ENCODE peak calls at places on chromosome 9, in four cellular contexts. Z is upper lobe of right lung, K is A549, H is fibroblast of the aortic adventitia. F is an unnamed sample.

GRCh38 chr9:135310134-135310533 is 169.4 kb upstream of the PPP1R26 start:
- DNase-seq in Z (no peak), K (no peak), H (no peak), F (no peak)

GRCh38 chr9:21770877-21771560 is 31.4 kb upstream of the MTAP start:
- DNase-seq in Z (no peak), K (no peak), H (peak; percentile 94), F (peak; percentile 90)

GRCh38 chr9:128218518-128219389 is 15.6 kb downstream of the DNM1 start:
- DNase-seq in Z (peak; percentile 98), K (peak; percentile 96), H (peak; percentile 68), F (peak; percentile 85)

GRCh38 chr9:89505795-89506385 is 8.0 kb upstream of the SEMA4D start:
- DNase-seq in Z (no peak), K (no peak), H (no peak), F (peak; percentile 7)

GRCh38 chr9:91825422-91825821 is 124.6 kb downstream of the ROR2 start:
- DNase-seq in Z (no peak), K (no peak), H (peak; percentile 55), F (peak; percentile 73)

GRCh38 chr9:79189511-79189924 is 382.2 kb upstream of the TLE4 start:
- DNase-seq in Z (no peak), K (no peak), H (peak; percentile 93), F (peak; percentile 53)

GRCh38 chr9:136655244-136656225 is 7.2 kb upstream of the EGFL7 start:
- DNase-seq in Z (peak; percentile 69), K (no peak), H (no peak), F (peak; percentile 75)

GRCh38 chr9:33350310-33350709 is 52.1 kb downstream of the AQP7 start:
- DNase-seq in Z (no peak), K (peak; percentile 50), H (peak; percentile 88), F (peak; percentile 81)

GRCh38 chr9:89619019-89619418 is 14.2 kb downstream of the GADD45G start:
- DNase-seq in Z (no peak), K (no peak), H (no peak), F (no peak)

GRCh38 chr9:100700689-100701318 is 122.9 kb downstream of the CAVIN4 start:
- DNase-seq in Z (no peak), K (peak; percentile 20), H (peak; percentile 2), F (peak; percentile 8)

GRCh38 chr9:75941066-75941465 is 50.6 kb downstream of the PCSK5 start:
- DNase-seq in Z (no peak), K (no peak), H (peak; percentile 24), F (no peak)

GRCh38 chr9:20642045-20642444 is 19.7 kb upstream of the MLLT3 start:
- DNase-seq in Z (no peak), K (no peak), H (no peak), F (no peak)

GRCh38 chr9:18331808-18332209 is 142.1 kb upstream of the ADAMTSL1 start:
- DNase-seq in Z (no peak), K (no peak), H (peak; percentile 76), F (peak; percentile 56)

GRCh38 chr9:114452219-114453169 is 52.8 kb downstream of the WHRN start:
- DNase-seq in Z (peak; percentile 62), K (no peak), H (no peak), F (peak; percentile 11)

GRCh38 chr9:70614786-70615565 is 200.5 kb upstream of the KLF9 start:
- DNase-seq in Z (no peak), K (no peak), H (no peak), F (no peak)

GRCh38 chr9:76962732-76963131 is 56.7 kb upstream of the FOXB2 start:
- DNase-seq in Z (no peak), K (no peak), H (no peak), F (no peak)

GRCh38 chr9:126957687-126958053 is 43.1 kb downstream of the RALGPS1 start:
- DNase-seq in Z (no peak), K (no peak), H (peak; percentile 45), F (peak; percentile 8)

GRCh38 chr9:3835393-3835792 is 309.6 kb upstream of the RFX3 start:
- DNase-seq in Z (no peak), K (no peak), H (no peak), F (no peak)

GRCh38 chr9:13266172-13266571 is 13.3 kb downstream of the MPDZ start:
- DNase-seq in Z (no peak), K (no peak), H (peak; percentile 85), F (peak; percentile 91)

GRCh38 chr9:114286146-114286679 is 36.7 kb upstream of the ORM1 start:
- DNase-seq in Z (peak; percentile 21), K (no peak), H (no peak), F (no peak)

GRCh38 chr9:79581794-79582193 is 10.0 kb downstream of the TLE4 start:
- DNase-seq in Z (no peak), K (no peak), H (peak; percentile 60), F (peak; percentile 72)

GRCh38 chr9:77793909-77794308 is 145.8 kb upstream of the GNA14 start:
- DNase-seq in Z (no peak), K (no peak), H (peak; percentile 56), F (peak; percentile 60)

GRCh38 chr9:2559212-2560152 is 62.1 kb upstream of the VLDLR start:
- DNase-seq in Z (no peak), K (peak; percentile 28), H (peak; percentile 99), F (peak; percentile 98)

GRCh38 chr9:19985081-19985480 is 196.2 kb upstream of the SLC24A2 start:
- DNase-seq in Z (no peak), K (no peak), H (no peak), F (no peak)

GRCh38 chr9:130287736-130288135 is 22.2 kb downstream of the HMCN2 start:
- DNase-seq in Z (peak; percentile 20), K (no peak), H (no peak), F (no peak)

GRCh38 chr9:89919171-89919681 is 314.4 kb downstream of the GADD45G start:
- DNase-seq in Z (no peak), K (no peak), H (no peak), F (peak; percentile 8)

GRCh38 chr9:88747768-88748167 is 212.8 kb downstream of the NXNL2 start:
- DNase-seq in Z (no peak), K (peak; percentile 29), H (peak; percentile 94), F (peak; percentile 92)

GRCh38 chr9:115680226-115680625 is 473.4 kb upstream of the PAPPA start:
- DNase-seq in Z (no peak), K (no peak), H (peak; percentile 52), F (peak; percentile 60)

DNA sequence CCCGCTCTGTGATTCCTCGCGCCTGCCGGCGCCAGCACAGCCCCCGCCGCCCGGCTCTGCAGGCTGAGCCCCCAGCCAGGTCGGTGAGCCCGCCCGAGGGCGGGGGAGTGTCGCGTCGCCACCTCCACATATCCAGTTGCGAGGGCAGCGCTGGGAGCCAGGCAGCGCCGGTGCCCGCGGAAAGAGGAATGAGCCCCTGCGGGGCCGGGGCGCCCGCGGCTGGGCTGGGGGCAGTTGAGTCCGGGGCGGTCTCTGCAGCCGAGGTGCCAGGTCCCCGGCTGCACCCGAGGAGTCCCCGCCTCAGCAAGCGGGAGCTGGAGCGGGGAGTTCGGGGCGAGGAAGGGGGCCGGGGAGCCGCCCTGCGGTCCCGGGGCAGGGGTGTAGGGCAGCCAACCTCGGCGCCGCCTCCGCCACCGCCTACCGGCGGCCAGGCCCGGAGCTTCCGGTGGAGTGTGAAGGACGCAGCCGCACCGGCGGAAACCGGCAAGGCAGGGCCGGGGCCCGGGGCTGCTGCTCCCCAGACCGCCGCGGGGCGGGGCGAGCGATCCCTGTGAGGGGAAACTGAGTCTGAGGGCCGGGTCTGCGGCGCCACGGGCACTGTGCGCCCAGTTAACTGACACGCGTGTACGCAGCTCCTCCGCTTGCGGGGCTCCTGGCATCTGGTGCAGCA is 2.3 kb upstream of the TRAF1 start:
- DNase-seq in Z (peak; percentile 92), K (peak; percentile 78), H (peak; percentile 20), F (peak; percentile 59)
- TF ChIP-seq CTCF in Z (peak; percentile 36), K (no peak), H (no peak), F (no peak)

GRCh38 chr9:117286245-117286644 is 128.6 kb downstream of the ASTN2 start:
- DNase-seq in Z (no peak), K (no peak), H (no peak), F (no peak)
- TF ChIP-seq CTCF in Z (no peak), K (no peak), H (no peak), F (no peak)

GRCh38 chr9:124776952-124777645 is at the start of gene OLFML2A:
- DNase-seq in Z (peak; percentile 67), K (peak; percentile 58), H (no peak), F (no peak)
- TF ChIP-seq CTCF in Z (peak; percentile 48), K (peak; percentile 69), H (no peak), F (no peak)

GRCh38 chr9:112366591-112366990 is 13.3 kb upstream of the HSDL2 start:
- DNase-seq in Z (no peak), K (no peak), H (no peak), F (no peak)

GRCh38 chr9:112367465-112367864 is 12.4 kb upstream of the HSDL2 start:
- DNase-seq in Z (no peak), K (no peak), H (no peak), F (no peak)

GRCh38 chr9:112360047-112360804 is 19.7 kb upstream of the HSDL2 start:
- DNase-seq in Z (no peak), K (no peak), H (peak; percentile 65), F (peak; percentile 87)

GRCh38 chr9:112361602-112362001 is 18.3 kb upstream of the HSDL2 start:
- DNase-seq in Z (no peak), K (no peak), H (peak; percentile 74), F (peak; percentile 64)
- TF ChIP-seq CTCF in Z (peak; percentile 59), K (peak; percentile 67), H (peak; percentile 32), F (peak; percentile 6)

DNA sequence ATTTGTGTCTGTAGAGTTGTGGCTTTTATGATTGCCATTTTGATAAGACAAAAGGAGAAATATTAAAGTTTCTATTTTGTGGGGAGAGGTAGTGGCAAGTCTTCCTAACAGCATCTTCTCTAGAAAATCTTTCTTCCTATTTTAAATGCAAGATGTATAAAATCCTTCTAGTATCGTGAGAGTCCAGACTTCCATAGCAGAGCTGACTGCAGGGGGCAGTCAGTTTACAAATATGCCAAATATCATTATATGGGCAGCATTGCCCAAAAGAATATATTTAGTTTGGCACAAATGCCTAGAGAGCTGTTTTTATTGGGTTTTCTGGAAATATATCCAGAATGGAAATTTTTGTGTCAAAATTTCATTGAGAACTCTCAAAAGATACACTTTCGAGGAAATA is 82.1 kb upstream of the ALDH1A1 start:
- DNase-seq in Z (no peak), K (no peak), H (no peak), F (no peak)
- TF ChIP-seq CTCF in Z (no peak), K (no peak), H (no peak), F (no peak)

DNA sequence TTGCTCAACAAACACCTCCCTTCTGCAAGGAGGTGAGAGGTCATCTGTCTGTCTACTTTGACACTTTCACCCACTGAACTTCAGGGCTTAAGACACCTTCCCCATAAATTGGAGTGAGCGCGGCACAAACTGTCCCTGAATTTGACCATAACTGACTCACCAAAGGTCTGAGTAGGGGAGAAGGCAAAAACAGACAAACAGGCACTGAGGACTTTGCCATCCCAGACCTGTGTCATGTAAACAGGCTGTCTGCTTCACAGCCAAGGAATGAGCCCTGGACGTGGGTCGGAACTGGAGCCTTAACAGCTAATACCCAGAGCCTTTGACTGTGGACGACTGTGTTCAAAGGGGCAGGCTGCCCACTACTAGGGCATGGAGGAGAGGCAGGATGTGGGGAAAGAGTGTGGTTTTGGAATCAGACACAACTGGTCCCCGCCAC is 320.9 kb upstream of the KLF4 start:
- DNase-seq in Z (peak; percentile 66), K (no peak), H (no peak), F (peak; percentile 35)
- TF ChIP-seq CTCF in Z (no peak), K (no peak), H (no peak), F (no peak)

GRCh38 chr9:16257604-16258003 is 612.9 kb downstream of the BNC2 start:
- DNase-seq in Z (no peak), K (no peak), H (peak; percentile 26), F (peak; percentile 36)
- TF ChIP-seq CTCF in Z (peak; percentile 50), K (peak; percentile 22), H (peak; percentile 74), F (peak; percentile 82)